ENCODE peak calls at places on chromosomes 3 and 15, in four cellular contexts. One of them, this sample, is unnamed.

GRCh38 chr15:34665498-34666116 is 82.2 kb upstream of the GOLGA8B start:
- DNase-seq in AG04450: no peak
- DNase-seq in coronary artery: no peak
- DNase-seq in left ventricle myocardium inferior: no peak
- DNase-seq in this sample: no peak

GRCh38 chr15:63612300-63612699 is 15.1 kb downstream of the FBXL22 start:
- DNase-seq in AG04450: no peak
- DNase-seq in coronary artery: no peak
- DNase-seq in left ventricle myocardium inferior: no peak
- DNase-seq in this sample: no peak

GRCh38 chr3:55305714-55306485 is 181.2 kb downstream of the WNT5A start:
- DNase-seq in AG04450: no peak
- DNase-seq in coronary artery: no peak
- DNase-seq in left ventricle myocardium inferior: no peak
- DNase-seq in this sample: no peak

GRCh38 chr3:54951405-54951804 is 23.5 kb upstream of the LRTM1 start:
- DNase-seq in AG04450: peak; percentile 83
- DNase-seq in coronary artery: peak; percentile 76
- DNase-seq in left ventricle myocardium inferior: peak; percentile 82
- DNase-seq in this sample: peak; percentile 25

GRCh38 chr3:4729061-4729973 is 236.2 kb downstream of the ITPR1 start:
- DNase-seq in AG04450: no peak
- DNase-seq in coronary artery: no peak
- DNase-seq in left ventricle myocardium inferior: no peak
- DNase-seq in this sample: no peak

GRCh38 chr15:40104865-40105516 is 3.7 kb downstream of the BMF start:
- DNase-seq in AG04450: no peak
- DNase-seq in coronary artery: peak; percentile 92
- DNase-seq in left ventricle myocardium inferior: peak; percentile 93
- DNase-seq in this sample: no peak

GRCh38 chr3:159866201-159866746 is 122.4 kb upstream of the IL12A start:
- DNase-seq in AG04450: no peak
- DNase-seq in coronary artery: no peak
- DNase-seq in left ventricle myocardium inferior: no peak
- DNase-seq in this sample: no peak

GRCh38 chr15:68783226-68784054 is 37.3 kb downstream of the ANP32A start:
- DNase-seq in AG04450: no peak
- DNase-seq in coronary artery: peak; percentile 58
- DNase-seq in left ventricle myocardium inferior: no peak
- DNase-seq in this sample: no peak

GRCh38 chr15:52529289-52529929 is 729 bp upstream of the MYO5A start:
- DNase-seq in AG04450: no peak
- DNase-seq in coronary artery: no peak
- DNase-seq in left ventricle myocardium inferior: no peak
- DNase-seq in this sample: no peak

GRCh38 chr15:88834211-88834812 is 31.1 kb downstream of the ACAN start:
- DNase-seq in AG04450: no peak
- DNase-seq in coronary artery: peak; percentile 81
- DNase-seq in left ventricle myocardium inferior: peak; percentile 40
- DNase-seq in this sample: no peak

GRCh38 chr3:14923476-14923875 is 23.9 kb upstream of the NR2C2 start:
- DNase-seq in AG04450: no peak
- DNase-seq in coronary artery: no peak
- DNase-seq in left ventricle myocardium inferior: no peak
- DNase-seq in this sample: no peak

GRCh38 chr15:77688270-77689058 is 55.8 kb upstream of the LINGO1 start:
- DNase-seq in AG04450: no peak
- DNase-seq in coronary artery: no peak
- DNase-seq in left ventricle myocardium inferior: no peak
- DNase-seq in this sample: no peak

GRCh38 chr15:51195459-51195858 is 100.8 kb upstream of the TNFAIP8L3 start:
- DNase-seq in AG04450: no peak
- DNase-seq in coronary artery: no peak
- DNase-seq in left ventricle myocardium inferior: no peak
- DNase-seq in this sample: no peak

GRCh38 chr3:45884368-45885201 is 1.8 kb upstream of the CCR9 start:
- DNase-seq in AG04450: no peak
- DNase-seq in coronary artery: no peak
- DNase-seq in left ventricle myocardium inferior: no peak
- DNase-seq in this sample: no peak

GRCh38 chr3:19348929-19349564 is 200.7 kb downstream of the KCNH8 start:
- DNase-seq in AG04450: no peak
- DNase-seq in coronary artery: no peak
- DNase-seq in left ventricle myocardium inferior: no peak
- DNase-seq in this sample: peak; percentile 13

GRCh38 chr3:22371036-22371435 is 620.0 kb upstream of the ZNF385D start:
- DNase-seq in AG04450: no peak
- DNase-seq in coronary artery: no peak
- DNase-seq in left ventricle myocardium inferior: no peak
- DNase-seq in this sample: no peak

DNA sequence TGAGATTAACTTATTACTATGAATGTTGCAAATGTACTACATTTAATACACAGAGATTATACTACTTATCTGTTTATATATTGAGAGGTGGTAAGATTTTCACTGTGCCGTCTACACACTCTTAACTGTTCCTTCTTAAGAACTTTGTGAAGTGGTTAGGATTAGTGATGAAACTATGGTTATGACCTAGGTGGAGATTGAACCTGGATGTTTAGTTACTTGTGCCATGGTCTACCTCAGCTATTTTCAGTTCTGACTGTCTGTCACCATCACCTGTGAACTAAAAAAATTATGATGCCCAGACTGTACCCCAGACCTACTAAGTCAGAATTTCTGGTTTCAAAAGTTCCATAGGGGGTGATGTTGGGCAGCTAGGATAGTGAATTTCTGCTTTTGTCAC is 6.3 kb downstream of the RASA2 start:
- DNase-seq in AG04450: no peak
- DNase-seq in coronary artery: no peak
- DNase-seq in left ventricle myocardium inferior: no peak
- DNase-seq in this sample: no peak
- TF ChIP-seq CTCF in AG04450: no peak
- TF ChIP-seq CTCF in coronary artery: no peak
- TF ChIP-seq CTCF in left ventricle myocardium inferior: no peak
- TF ChIP-seq CTCF in this sample: no peak

GRCh38 chr15:47551559-47551958 is 165.7 kb upstream of the SEMA6D start:
- DNase-seq in AG04450: no peak
- DNase-seq in coronary artery: no peak
- DNase-seq in left ventricle myocardium inferior: no peak
- DNase-seq in this sample: no peak

GRCh38 chr15:47551079-47551478 is 166.2 kb upstream of the SEMA6D start:
- DNase-seq in AG04450: no peak
- DNase-seq in coronary artery: no peak
- DNase-seq in left ventricle myocardium inferior: no peak
- DNase-seq in this sample: no peak

GRCh38 chr15:47548189-47548588 is 169.1 kb upstream of the SEMA6D start:
- DNase-seq in AG04450: no peak
- DNase-seq in coronary artery: no peak
- DNase-seq in left ventricle myocardium inferior: no peak
- DNase-seq in this sample: no peak

GRCh38 chr15:47552978-47553608 is 164.2 kb upstream of the SEMA6D start:
- DNase-seq in AG04450: no peak
- DNase-seq in coronary artery: no peak
- DNase-seq in left ventricle myocardium inferior: no peak
- DNase-seq in this sample: no peak

DNA sequence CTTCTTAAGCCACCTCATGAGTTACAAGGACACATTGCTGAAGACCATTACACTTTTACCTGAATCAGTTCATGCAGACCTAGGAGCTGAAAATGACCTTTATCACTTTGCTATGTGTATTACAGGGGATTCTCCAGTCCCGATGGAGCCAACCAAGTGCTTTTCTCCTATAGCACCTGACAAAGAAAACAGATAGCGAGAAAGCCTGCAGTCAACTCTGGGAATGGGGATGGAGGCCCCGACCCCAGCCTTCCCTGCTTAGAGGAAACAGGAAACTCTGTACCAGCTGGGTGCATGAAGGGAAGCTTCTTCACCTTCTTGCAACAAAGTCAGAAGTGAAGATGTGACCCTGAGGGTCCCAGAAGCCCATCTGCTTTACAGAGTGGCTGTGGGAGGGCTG is 168.3 kb upstream of the SEMA6D start:
- DNase-seq in AG04450: no peak
- DNase-seq in coronary artery: no peak
- DNase-seq in left ventricle myocardium inferior: no peak
- DNase-seq in this sample: no peak
- H3K4me3 ChIP-seq in AG04450: no peak overlapping the region
- H3K4me3 ChIP-seq in coronary artery: no peak overlapping the region
- H3K4me3 ChIP-seq in left ventricle myocardium inferior: no peak overlapping the region
- H3K4me3 ChIP-seq in this sample: no peak overlapping the region

GRCh38 chr3:74447221-74447620 is 167.2 kb downstream of the CNTN3 start:
- DNase-seq in AG04450: no peak
- DNase-seq in coronary artery: no peak
- DNase-seq in left ventricle myocardium inferior: no peak
- DNase-seq in this sample: no peak
- TF ChIP-seq CTCF in AG04450: no peak
- TF ChIP-seq CTCF in coronary artery: no peak
- TF ChIP-seq CTCF in left ventricle myocardium inferior: no peak
- TF ChIP-seq CTCF in this sample: no peak

DNA sequence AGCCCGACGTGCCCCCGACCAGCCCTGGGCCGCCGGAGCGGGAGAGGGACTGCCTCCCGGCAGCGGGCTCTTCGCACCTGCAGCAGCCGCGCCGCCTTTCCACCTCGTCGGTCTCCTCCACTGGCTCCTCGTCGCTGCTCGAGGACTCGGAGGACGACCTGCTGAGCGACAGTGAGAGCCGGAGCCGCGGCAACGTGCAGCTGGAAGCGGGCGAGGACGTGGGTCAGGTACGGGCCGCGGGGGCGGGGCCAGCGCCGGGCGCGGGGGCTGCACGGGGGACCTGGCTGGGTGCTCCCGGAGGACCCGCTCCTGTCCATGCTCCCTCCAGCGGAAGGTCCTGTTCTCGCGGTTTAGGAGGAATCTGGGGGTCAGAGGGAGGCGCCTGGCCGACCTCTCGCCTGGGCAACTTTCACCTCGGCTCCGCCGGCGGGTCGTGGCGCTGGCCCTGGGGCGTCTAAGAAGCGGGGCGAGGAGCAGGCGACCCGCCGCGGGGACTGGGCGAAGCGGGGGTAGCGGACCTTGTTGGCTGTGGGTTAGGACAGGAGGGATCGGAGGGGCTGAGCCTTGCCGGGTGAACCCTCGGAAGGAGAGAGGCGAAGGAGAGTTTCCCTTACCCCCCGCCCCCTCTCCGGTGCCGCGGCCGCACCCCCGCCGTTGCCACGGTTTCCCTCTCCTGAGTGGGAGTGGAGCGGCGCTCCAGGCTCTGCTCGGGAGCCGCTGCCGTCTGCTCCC is 682 bp downstream of the ITPKA start:
- DNase-seq in AG04450: no peak
- DNase-seq in coronary artery: no peak
- DNase-seq in left ventricle myocardium inferior: no peak
- DNase-seq in this sample: no peak
- H3K4me3 ChIP-seq in AG04450: peak overlapping the region; percentile 51
- H3K4me3 ChIP-seq in coronary artery: peak overlapping the region; percentile 78
- H3K4me3 ChIP-seq in left ventricle myocardium inferior: peak overlapping the region; percentile 86
- H3K4me3 ChIP-seq in this sample: peak overlapping the region; percentile 57

DNA sequence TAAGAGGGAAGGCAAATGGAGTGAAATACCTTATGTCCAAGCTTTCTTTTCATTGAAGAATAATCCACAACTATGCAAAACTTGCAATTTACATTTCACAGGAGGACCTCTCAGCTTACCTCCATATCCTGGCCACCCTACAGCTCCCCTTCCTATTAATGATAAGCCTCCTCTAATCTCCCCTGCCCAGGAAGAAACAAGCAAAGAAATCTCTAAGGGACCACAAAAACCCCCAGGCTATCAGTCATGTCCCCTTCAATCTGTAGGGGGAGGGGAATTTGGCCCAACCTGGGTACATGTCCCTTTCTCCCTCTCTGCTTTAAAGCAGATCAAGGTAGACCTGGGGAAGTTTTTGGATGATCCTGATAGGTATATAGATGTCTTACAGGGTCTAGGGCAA is 11.0 kb upstream of the OSBPL11 start:
- DNase-seq in AG04450: no peak
- DNase-seq in coronary artery: no peak
- DNase-seq in left ventricle myocardium inferior: no peak
- DNase-seq in this sample: no peak
- TF ChIP-seq CTCF in AG04450: no peak
- TF ChIP-seq CTCF in coronary artery: no peak
- TF ChIP-seq CTCF in left ventricle myocardium inferior: no peak
- TF ChIP-seq CTCF in this sample: no peak

DNA sequence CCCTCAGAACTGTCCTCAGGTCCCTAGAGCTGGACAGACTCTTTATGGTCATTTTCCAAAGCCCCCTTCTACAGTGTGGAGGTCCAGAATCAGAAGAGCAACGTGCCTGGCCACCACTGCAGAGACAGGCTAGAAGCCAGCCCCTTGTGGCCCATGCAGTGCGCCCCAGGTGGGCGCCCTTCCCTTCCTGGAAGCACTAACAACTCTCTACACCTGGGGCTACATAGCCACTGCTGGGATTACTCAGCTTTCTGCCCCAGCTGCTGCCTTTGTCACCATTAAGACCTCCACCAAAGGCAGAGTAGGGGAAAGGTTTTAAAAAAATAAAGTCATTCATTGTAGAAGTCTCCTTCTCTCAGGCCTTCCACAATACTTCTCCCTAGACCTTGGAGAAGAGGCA is 2.3 kb downstream of the RASGRP1 start:
- DNase-seq in AG04450: no peak
- DNase-seq in coronary artery: no peak
- DNase-seq in left ventricle myocardium inferior: no peak
- DNase-seq in this sample: no peak
- H3K4me3 ChIP-seq in AG04450: no peak overlapping the region
- H3K4me3 ChIP-seq in coronary artery: no peak overlapping the region
- H3K4me3 ChIP-seq in left ventricle myocardium inferior: no peak overlapping the region
- H3K4me3 ChIP-seq in this sample: no peak overlapping the region

GRCh38 chr15:79846539-79846938 is 50.3 kb downstream of the MTHFS start:
- DNase-seq in AG04450: no peak
- DNase-seq in coronary artery: no peak
- DNase-seq in left ventricle myocardium inferior: no peak
- DNase-seq in this sample: no peak

GRCh38 chr15:79853492-79854328 is 43.1 kb downstream of the MTHFS start:
- DNase-seq in AG04450: peak; percentile 81
- DNase-seq in coronary artery: no peak
- DNase-seq in left ventricle myocardium inferior: peak; percentile 29
- DNase-seq in this sample: peak; percentile 45

GRCh38 chr15:79844221-79844620 is 52.6 kb downstream of the MTHFS start:
- DNase-seq in AG04450: no peak
- DNase-seq in coronary artery: no peak
- DNase-seq in left ventricle myocardium inferior: no peak
- DNase-seq in this sample: no peak

GRCh38 chr15:79849789-79850188 is 47.0 kb downstream of the MTHFS start:
- DNase-seq in AG04450: no peak
- DNase-seq in coronary artery: no peak
- DNase-seq in left ventricle myocardium inferior: no peak
- DNase-seq in this sample: no peak
- TF ChIP-seq CTCF in AG04450: peak; percentile 77
- TF ChIP-seq CTCF in coronary artery: no peak
- TF ChIP-seq CTCF in left ventricle myocardium inferior: peak; percentile 53
- TF ChIP-seq CTCF in this sample: peak; percentile 78

This sample was measured in epithelial cell of proximal tubule.